ENCODE peak calls at places on chromosome 1, in nine cellular contexts. Y, J, L, Z, E, B, A, N and R are unnamed samples.

GRCh38 chr1:38940339-38941047 is 1.1 kb downstream of the RHBDL2 start:
- DNase-seq in B (no peak), E (no peak), J (no peak), A (no peak), Z (no peak), N (no peak), L (no peak), Y (no peak), R (no peak)

GRCh38 chr1:94942171-94943128 is 15.5 kb upstream of the CNN3 start:
- DNase-seq in J (no peak), L (no peak), N (no peak), Z (peak), E (no peak), Y (no peak), A (no peak), B (no peak), R (no peak)

GRCh38 chr1:143574891-143575520 is 396.8 kb downstream of the FAM72C start:
- DNase-seq in J (no peak), Z (no peak), E (no peak), A (no peak), L (no peak), N (no peak), Y (no peak), B (no peak), R (no peak)

GRCh38 chr1:225906467-225906866 is 17.5 kb upstream of the LEFTY1 start:
- DNase-seq in L (no peak), E (no peak), N (no peak), Z (no peak), Y (no peak), J (no peak), A (no peak), B (peak), R (no peak)

GRCh38 chr1:167463055-167463454 is 55.3 kb downstream of the CD247 start:
- DNase-seq in N (no peak), B (no peak), J (no peak), E (no peak), Z (no peak), A (no peak), L (no peak), Y (no peak), R (no peak)

GRCh38 chr1:39238476-39238875 is 34.0 kb downstream of the MACF1 start:
- DNase-seq in B (no peak), Y (no peak), J (no peak), A (peak), L (no peak), E (no peak), Z (peak), N (no peak), R (peak)

GRCh38 chr1:226203237-226203636 is 16.7 kb upstream of the ACBD3 start:
- DNase-seq in J (no peak), N (no peak), Z (no peak), E (no peak), A (no peak), Y (no peak), B (no peak), L (no peak), R (no peak)

GRCh38 chr1:51843948-51844347 is 34.6 kb downstream of the NRDC start:
- DNase-seq in E (no peak), Z (no peak), J (no peak), Y (peak), N (peak), A (no peak), L (no peak), B (no peak), R (no peak)

GRCh38 chr1:200558866-200559459 is 61.6 kb downstream of the KIF14 start:
- DNase-seq in N (peak), B (no peak), E (peak), Y (peak), J (no peak), A (no peak), Z (peak), L (no peak), R (peak)

GRCh38 chr1:220013497-220013896 is 32.8 kb downstream of the EPRS1 start:
- DNase-seq in Z (peak), Y (peak), J (no peak), A (no peak), N (no peak), E (no peak), B (no peak), L (no peak), R (peak)

GRCh38 chr1:198883184-198883583 is 244.3 kb downstream of the PTPRC start:
- DNase-seq in E (no peak), J (no peak), N (no peak), A (no peak), B (no peak), Y (no peak), L (no peak), Z (no peak), R (no peak)

GRCh38 chr1:198986041-198986440 is 347.2 kb downstream of the PTPRC start:
- DNase-seq in Z (no peak), E (no peak), A (no peak), B (no peak), L (no peak), J (no peak), N (no peak), Y (no peak), R (peak)